ENCODE peak calls at places on chromosome 10, in four cellular contexts. One of them, this sample, is unnamed.

GRCh38 chr10:110504111-110504735 is 6.5 kb downstream of the DUSP5 start:
- DNase-seq in Panc1: no peak
- DNase-seq in BE2C: no peak
- DNase-seq in Calu3: no peak
- DNase-seq in this sample: no peak

GRCh38 chr10:97664282-97664850 is 22.7 kb downstream of the AVPI1 start:
- DNase-seq in Panc1: no peak
- DNase-seq in BE2C: no peak
- DNase-seq in Calu3: no peak
- DNase-seq in this sample: no peak

GRCh38 chr10:5783300-5783699 is 29.9 kb downstream of the GDI2 start:
- DNase-seq in Panc1: no peak
- DNase-seq in BE2C: no peak
- DNase-seq in Calu3: no peak
- DNase-seq in this sample: no peak

GRCh38 chr10:108556176-108556575 is 1367.1 kb downstream of the XPNPEP1 start:
- DNase-seq in Panc1: no peak
- DNase-seq in BE2C: no peak
- DNase-seq in Calu3: no peak
- DNase-seq in this sample: no peak

GRCh38 chr10:74177140-74177677 is 26.2 kb downstream of the ADK start:
- DNase-seq in Panc1: peak
- DNase-seq in BE2C: no peak
- DNase-seq in Calu3: peak
- DNase-seq in this sample: no peak

GRCh38 chr10:98055875-98056516 is 25.6 kb upstream of the CRTAC1 start:
- DNase-seq in Panc1: no peak
- DNase-seq in BE2C: no peak
- DNase-seq in Calu3: peak
- DNase-seq in this sample: peak

GRCh38 chr10:25738776-25739175 is 195.3 kb upstream of the MYO3A start:
- DNase-seq in Panc1: no peak
- DNase-seq in BE2C: no peak
- DNase-seq in Calu3: no peak
- DNase-seq in this sample: no peak

GRCh38 chr10:74542077-74542476 is 284.3 kb upstream of the KAT6B start:
- DNase-seq in Panc1: no peak
- DNase-seq in BE2C: no peak
- DNase-seq in Calu3: no peak
- DNase-seq in this sample: no peak

GRCh38 chr10:88899886-88900285 is 19.8 kb downstream of the STAMBPL1 start:
- DNase-seq in Panc1: no peak
- DNase-seq in BE2C: no peak
- DNase-seq in Calu3: no peak
- DNase-seq in this sample: no peak

GRCh38 chr10:45144666-45145065 is 143.9 kb downstream of the ZNF22 start:
- DNase-seq in Panc1: no peak
- DNase-seq in BE2C: no peak
- DNase-seq in Calu3: no peak
- DNase-seq in this sample: no peak

GRCh38 chr10:18205098-18205834 is 65.0 kb downstream of the CACNB2 start:
- DNase-seq in Panc1: no peak
- DNase-seq in BE2C: no peak
- DNase-seq in Calu3: no peak
- DNase-seq in this sample: no peak

GRCh38 chr10:43267811-43268210 is 946 bp upstream of the RASGEF1A start:
- DNase-seq in Panc1: no peak
- DNase-seq in BE2C: no peak
- DNase-seq in Calu3: no peak
- DNase-seq in this sample: no peak

GRCh38 chr10:124345521-124345920 is 73.2 kb downstream of the OAT start:
- DNase-seq in Panc1: no peak
- DNase-seq in BE2C: no peak
- DNase-seq in Calu3: no peak
- DNase-seq in this sample: no peak

GRCh38 chr10:64506963-64507362 is 985.8 kb downstream of the REEP3 start:
- DNase-seq in Panc1: no peak
- DNase-seq in BE2C: no peak
- DNase-seq in Calu3: peak
- DNase-seq in this sample: no peak

GRCh38 chr10:8017276-8017675 is 37.2 kb upstream of the GATA3 start:
- DNase-seq in Panc1: no peak
- DNase-seq in BE2C: no peak
- DNase-seq in Calu3: no peak
- DNase-seq in this sample: no peak

GRCh38 chr10:100508691-100509150 is 10.9 kb downstream of the SEC31B start:
- DNase-seq in Panc1: no peak
- DNase-seq in BE2C: peak
- DNase-seq in Calu3: peak
- DNase-seq in this sample: no peak

GRCh38 chr10:102773320-102773719 is 29.6 kb downstream of the WBP1L start:
- DNase-seq in Panc1: no peak
- DNase-seq in BE2C: no peak
- DNase-seq in Calu3: no peak
- DNase-seq in this sample: no peak

GRCh38 chr10:126523071-126523470 is 134.8 kb upstream of the ADAM12 start:
- DNase-seq in Panc1: no peak
- DNase-seq in BE2C: no peak
- DNase-seq in Calu3: no peak
- DNase-seq in this sample: no peak

GRCh38 chr10:71736570-71737355 is 17.2 kb upstream of the C10orf105 start:
- DNase-seq in Panc1: no peak
- DNase-seq in BE2C: no peak
- DNase-seq in Calu3: no peak
- DNase-seq in this sample: peak

GRCh38 chr10:4025339-4025738 is 240.3 kb upstream of the KLF6 start:
- DNase-seq in Panc1: no peak
- DNase-seq in BE2C: no peak
- DNase-seq in Calu3: no peak
- DNase-seq in this sample: no peak

GRCh38 chr10:117536359-117536861 is 6.1 kb upstream of the EMX2 start:
- DNase-seq in Panc1: no peak
- DNase-seq in BE2C: no peak
- DNase-seq in Calu3: no peak
- DNase-seq in this sample: no peak

GRCh38 chr10:125859128-125859817 is 21.8 kb downstream of the DHX32 start:
- DNase-seq in Panc1: no peak
- DNase-seq in BE2C: no peak
- DNase-seq in Calu3: no peak
- DNase-seq in this sample: no peak

GRCh38 chr10:113267616-113268015 is 285.2 kb upstream of the HABP2 start:
- DNase-seq in Panc1: no peak
- DNase-seq in BE2C: no peak
- DNase-seq in Calu3: no peak
- DNase-seq in this sample: no peak

DNA sequence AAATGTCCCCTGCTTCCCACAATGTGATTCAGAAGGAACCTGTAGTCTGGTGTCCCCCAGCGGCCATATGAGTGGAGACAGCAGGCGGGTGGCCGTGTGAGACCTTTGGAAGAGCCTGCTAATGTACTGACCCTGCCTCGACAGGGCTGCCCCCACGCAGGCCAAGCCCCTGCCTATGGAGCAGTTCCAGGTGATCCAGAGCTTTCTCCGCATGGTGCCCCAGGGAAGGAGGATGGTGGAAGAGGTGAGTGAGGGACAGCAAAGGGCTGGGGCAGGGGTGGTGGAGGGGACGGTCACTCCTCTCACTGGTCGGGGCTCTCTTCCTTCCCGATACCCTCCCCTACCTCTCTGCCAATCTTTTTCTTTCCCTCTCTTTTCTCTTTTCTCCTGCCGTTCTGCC is 55.7 kb downstream of the PALD1 start:
- DNase-seq in Panc1: no peak
- DNase-seq in BE2C: no peak
- DNase-seq in Calu3: no peak
- DNase-seq in this sample: no peak
- TF ChIP-seq CTCF in Panc1: no peak
- TF ChIP-seq CTCF in BE2C: no peak
- TF ChIP-seq CTCF in Calu3: no peak
- TF ChIP-seq CTCF in this sample: no peak

GRCh38 chr10:79438699-79439085 is 6.7 kb downstream of the ZCCHC24 start:
- DNase-seq in Panc1: no peak
- DNase-seq in BE2C: no peak
- DNase-seq in Calu3: no peak
- DNase-seq in this sample: no peak

GRCh38 chr10:79436066-79436849 is 9.2 kb downstream of the ZCCHC24 start:
- DNase-seq in Panc1: no peak
- DNase-seq in BE2C: no peak
- DNase-seq in Calu3: no peak
- DNase-seq in this sample: no peak

GRCh38 chr10:79436850-79437103 is 8.6 kb downstream of the ZCCHC24 start:
- DNase-seq in Panc1: no peak
- DNase-seq in BE2C: no peak
- DNase-seq in Calu3: no peak
- DNase-seq in this sample: no peak

GRCh38 chr10:79437111-79437814 is 8.2 kb downstream of the ZCCHC24 start:
- DNase-seq in Panc1: no peak
- DNase-seq in BE2C: no peak
- DNase-seq in Calu3: no peak
- DNase-seq in this sample: no peak

DNA sequence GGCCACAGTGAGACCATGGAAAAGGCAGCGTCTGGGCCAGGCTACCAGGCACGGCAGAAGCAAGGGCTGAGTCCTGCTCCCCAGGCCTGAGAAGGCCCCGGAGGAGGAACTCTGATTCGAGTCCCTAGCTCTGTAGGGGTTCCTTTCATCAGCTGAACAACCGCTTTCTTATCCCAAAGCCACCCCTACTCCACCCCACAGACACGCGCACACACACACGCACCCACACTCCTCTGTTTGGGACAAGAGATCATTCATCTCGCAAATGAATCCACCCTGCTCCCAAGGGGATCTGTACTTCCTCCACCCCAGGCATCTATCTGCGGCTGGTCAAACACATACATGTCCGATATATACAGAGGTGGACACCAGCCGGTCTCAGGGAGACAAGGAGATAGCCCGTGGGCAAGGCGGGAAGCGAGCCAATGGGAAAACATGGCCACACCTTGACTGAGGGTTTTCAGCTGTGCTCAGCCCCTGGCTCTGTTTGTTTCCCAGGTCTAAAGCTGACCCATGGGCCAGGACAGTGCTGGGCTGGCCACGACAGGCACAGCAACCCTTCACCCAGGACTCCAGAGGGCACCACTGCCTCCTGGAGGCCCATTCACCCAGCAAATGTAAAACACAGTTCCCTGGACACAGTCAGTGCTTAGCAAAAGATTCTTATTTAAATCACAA is 7.3 kb downstream of the ZCCHC24 start:
- DNase-seq in Panc1: no peak
- DNase-seq in BE2C: no peak
- DNase-seq in Calu3: no peak
- DNase-seq in this sample: no peak
- TF ChIP-seq CTCF in Panc1: no peak
- TF ChIP-seq CTCF in BE2C: peak
- TF ChIP-seq CTCF in Calu3: peak
- TF ChIP-seq CTCF in this sample: peak

DNA sequence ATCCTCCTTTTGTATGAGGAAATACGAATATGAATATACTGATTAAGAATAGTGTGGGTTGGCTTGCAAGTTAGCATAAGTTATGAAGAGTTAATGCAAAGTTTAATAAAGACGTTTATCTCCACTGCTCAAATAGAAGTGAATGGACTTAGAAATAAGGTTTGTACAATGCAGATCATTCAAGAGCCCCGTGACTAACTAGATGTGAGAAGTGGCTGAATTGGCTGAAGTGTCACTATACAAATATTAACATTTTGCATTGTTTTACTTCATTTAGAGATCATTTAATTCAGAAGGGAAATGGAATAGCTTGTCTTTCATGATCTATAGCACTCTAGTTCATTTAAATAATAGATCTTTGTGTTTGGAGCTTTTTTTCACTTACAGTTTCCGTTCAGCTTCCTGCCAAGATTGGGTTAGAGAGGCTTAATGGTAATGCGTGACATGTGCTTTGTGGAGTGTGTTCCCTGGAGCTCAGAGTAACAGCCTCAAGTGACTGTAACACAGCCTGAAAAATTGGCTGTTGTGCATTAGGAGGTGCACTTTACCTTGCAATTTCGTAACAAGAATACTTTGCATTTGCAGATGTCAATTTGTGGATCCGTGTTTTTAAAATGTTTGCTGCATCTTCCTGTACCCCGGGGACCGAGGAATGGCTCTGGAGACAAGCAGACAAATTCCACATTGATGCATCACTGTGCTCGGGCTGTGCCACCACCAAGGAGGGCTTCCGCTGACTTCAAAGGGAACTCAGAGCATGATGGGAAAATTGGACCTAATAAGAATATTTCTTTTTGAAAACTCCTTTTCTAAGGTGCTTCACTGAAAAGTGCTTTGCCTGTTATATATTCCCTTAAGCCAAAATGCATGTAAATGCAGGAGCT is 170.3 kb downstream of the NRP1 start:
- DNase-seq in Panc1: no peak
- DNase-seq in BE2C: no peak
- DNase-seq in Calu3: peak
- DNase-seq in this sample: no peak
- TF ChIP-seq CTCF in Panc1: no peak
- TF ChIP-seq CTCF in BE2C: no peak
- TF ChIP-seq CTCF in Calu3: no peak
- TF ChIP-seq CTCF in this sample: no peak

GRCh38 chr10:77392236-77392721 is 245.3 kb downstream of the KCNMA1 start:
- DNase-seq in Panc1: no peak
- DNase-seq in BE2C: peak
- DNase-seq in Calu3: no peak
- DNase-seq in this sample: no peak

GRCh38 chr10:77391605-77392235 is 245.9 kb downstream of the KCNMA1 start:
- DNase-seq in Panc1: peak
- DNase-seq in BE2C: peak
- DNase-seq in Calu3: peak
- DNase-seq in this sample: no peak

GRCh38 chr10:77392851-77393250 is 244.8 kb downstream of the KCNMA1 start:
- DNase-seq in Panc1: peak
- DNase-seq in BE2C: peak
- DNase-seq in Calu3: peak
- DNase-seq in this sample: peak

GRCh38 chr10:77393411-77393810 is 244.2 kb downstream of the KCNMA1 start:
- DNase-seq in Panc1: no peak
- DNase-seq in BE2C: no peak
- DNase-seq in Calu3: no peak
- DNase-seq in this sample: no peak

GRCh38 chr10:77393821-77394501 is 243.6 kb downstream of the KCNMA1 start:
- DNase-seq in Panc1: no peak
- DNase-seq in BE2C: peak
- DNase-seq in Calu3: no peak
- DNase-seq in this sample: no peak
- TF ChIP-seq CTCF in Panc1: no peak
- TF ChIP-seq CTCF in BE2C: peak
- TF ChIP-seq CTCF in Calu3: no peak
- TF ChIP-seq CTCF in this sample: no peak

GRCh38 chr10:93921338-93921737 is 27.6 kb downstream of the SLC35G1 start:
- DNase-seq in Panc1: no peak
- DNase-seq in BE2C: peak
- DNase-seq in Calu3: peak
- DNase-seq in this sample: no peak
- TF ChIP-seq CTCF in Panc1: peak
- TF ChIP-seq CTCF in BE2C: peak
- TF ChIP-seq CTCF in Calu3: no peak
- TF ChIP-seq CTCF in this sample: peak